ENCODE peak calls at places on chromosomes 7 and 10, in seven cellular contexts. Z is GM23338, E is H9, S is mucosa of descending colon, T is GM12865, O is thoracic aorta, P is OCI-LY7. R is an unnamed sample.

GRCh38 chr7:113796557-113796956 is 122.3 kb downstream of the PPP1R3A start:
- DNase-seq in S (no peak), T (no peak), E (no peak), Z (peak), P (no peak), O (no peak), R (no peak)

GRCh38 chr7:1055084-1055450 is 10.7 kb downstream of the GPR146 start:
- DNase-seq in P (no peak), Z (no peak), T (no peak), S (peak), E (no peak), O (no peak), R (peak)

GRCh38 chr10:10942441-10942840 is 75.2 kb upstream of the CELF2 start:
- DNase-seq in T (no peak), S (no peak), Z (no peak), O (no peak), E (no peak), P (no peak), R (no peak)

GRCh38 chr7:120695848-120696247 is 162.1 kb downstream of the TSPAN12 start:
- DNase-seq in S (no peak), Z (no peak), P (no peak), E (no peak), T (no peak), O (no peak), R (no peak)

GRCh38 chr10:32377458-32378370 is 30.8 kb upstream of the EPC1 start:
- DNase-seq in P (peak), E (no peak), O (no peak), S (no peak), Z (no peak), T (peak), R (no peak)

GRCh38 chr7:69177326-69177897 is 420.9 kb upstream of the AUTS2 start:
- DNase-seq in S (no peak), O (no peak), E (no peak), Z (no peak), P (no peak), T (no peak), R (no peak)

GRCh38 chr10:131979336-131979735 is 2.4 kb downstream of the BNIP3 start:
- DNase-seq in Z (no peak), T (no peak), S (no peak), P (no peak), O (no peak), E (no peak), R (no peak)

GRCh38 chr10:12961416-12961815 is 40.1 kb downstream of the CCDC3 start:
- DNase-seq in Z (no peak), E (no peak), P (no peak), S (no peak), T (no peak), O (no peak), R (no peak)

GRCh38 chr7:85554294-85554877 is 367.5 kb upstream of the SEMA3D start:
- DNase-seq in P (peak), T (peak), O (no peak), E (no peak), Z (peak), S (no peak), R (no peak)

GRCh38 chr7:3416453-3416852 is 115.4 kb downstream of the SDK1 start:
- DNase-seq in E (no peak), O (no peak), S (no peak), Z (no peak), T (no peak), P (no peak), R (no peak)

GRCh38 chr7:66125052-66125694 is 10.5 kb downstream of the CRCP start:
- DNase-seq in Z (no peak), O (no peak), P (no peak), S (no peak), T (no peak), E (no peak), R (no peak)

GRCh38 chr7:138449580-138449979 is 10.5 kb upstream of the TRIM24 start:
- DNase-seq in E (peak), O (no peak), P (peak), S (no peak), T (peak), Z (peak), R (no peak)

GRCh38 chr10:52187521-52188258 is 126.4 kb upstream of the DKK1 start:
- DNase-seq in O (no peak), E (no peak), P (no peak), S (no peak), T (no peak), Z (peak), R (no peak)

GRCh38 chr10:23338155-23338828 is 6.3 kb downstream of the C10orf67 start:
- DNase-seq in T (no peak), S (no peak), E (peak), O (no peak), Z (peak), P (no peak), R (no peak)

GRCh38 chr7:5077740-5078139 is 32.1 kb downstream of the RBAK start:
- DNase-seq in Z (no peak), S (no peak), O (no peak), P (no peak), E (no peak), T (no peak), R (no peak)

GRCh38 chr10:95214369-95214768 is 20.3 kb downstream of the ACSM6 start:
- DNase-seq in P (no peak), O (no peak), S (no peak), Z (no peak), E (no peak), T (no peak), R (no peak)

GRCh38 chr7:92655346-92655884 is 65.2 kb upstream of the FAM133B start:
- DNase-seq in E (no peak), S (no peak), O (no peak), T (no peak), P (no peak), Z (no peak), R (no peak)

GRCh38 chr7:17185690-17186070 is 112.8 kb upstream of the AHR start:
- DNase-seq in E (no peak), O (no peak), S (no peak), P (no peak), Z (no peak), T (peak), R (no peak)

GRCh38 chr7:33646166-33646565 is 259.2 kb upstream of the BMPER start:
- DNase-seq in S (no peak), O (no peak), T (no peak), P (no peak), Z (no peak), E (no peak), R (no peak)
- TF ChIP-seq CTCF in S (no peak), O (no peak), T (no peak), P (no peak), Z (no peak), E (no peak), R (no peak)

GRCh38 chr10:117685431-117685830 is 142.9 kb downstream of the EMX2 start:
- DNase-seq in O (no peak), S (no peak), Z (no peak), T (no peak), E (no peak), P (no peak), R (no peak)

GRCh38 chr10:117684673-117685211 is 142.2 kb downstream of the EMX2 start:
- DNase-seq in O (no peak), Z (peak), T (peak), E (no peak), P (no peak), S (peak), R (no peak)

GRCh38 chr10:117689566-117689965 is 147.0 kb downstream of the EMX2 start:
- DNase-seq in P (no peak), E (no peak), Z (no peak), T (no peak), S (no peak), O (no peak), R (no peak)

GRCh38 chr10:117686606-117687005 is 144.1 kb downstream of the EMX2 start:
- DNase-seq in S (no peak), T (no peak), E (peak), O (no peak), P (no peak), Z (peak), R (no peak)

GRCh38 chr10:117688358-117688757 is 145.8 kb downstream of the EMX2 start:
- DNase-seq in O (no peak), S (no peak), E (no peak), T (no peak), P (no peak), Z (no peak), R (no peak)
- TF ChIP-seq CTCF in O (no peak), S (no peak), E (no peak), T (no peak), P (no peak), Z (peak), R (no peak)

GRCh38 chr7:129144095-129144833 is at the start of gene TSPAN33:
- DNase-seq in E (peak), P (peak), Z (peak), S (peak), T (peak), O (no peak), R (no peak)

GRCh38 chr7:129143724-129144094 is 798 bp upstream of the TSPAN33 start:
- DNase-seq in T (no peak), S (no peak), O (no peak), Z (no peak), P (no peak), E (no peak), R (no peak)

GRCh38 chr7:129146237-129146979 is 1.9 kb downstream of the TSPAN33 start:
- DNase-seq in E (no peak), T (peak), O (no peak), S (no peak), Z (no peak), P (peak), R (no peak)

GRCh38 chr7:129147723-129148122 is 3.2 kb downstream of the TSPAN33 start:
- DNase-seq in O (no peak), P (no peak), S (no peak), E (no peak), Z (no peak), T (peak), R (no peak)

GRCh38 chr7:129144834-129145668 is 544 bp downstream of the TSPAN33 start:
- DNase-seq in S (peak), E (no peak), O (no peak), T (peak), Z (peak), P (no peak), R (no peak)
- TF ChIP-seq CTCF in S (no peak), E (peak), O (no peak), T (peak), Z (peak), P (peak), R (peak)

GRCh38 chr7:96558530-96558929 is 151.1 kb downstream of the SEM1 start:
- DNase-seq in E (no peak), P (no peak), T (no peak), Z (no peak), S (no peak), O (no peak), R (no peak)

GRCh38 chr7:96562966-96563365 is 146.7 kb downstream of the SEM1 start:
- DNase-seq in S (no peak), T (no peak), E (no peak), O (no peak), Z (no peak), P (no peak), R (no peak)

GRCh38 chr7:96563409-96563808 is 146.2 kb downstream of the SEM1 start:
- DNase-seq in E (no peak), Z (no peak), O (no peak), T (no peak), S (no peak), P (no peak), R (no peak)

GRCh38 chr7:96561892-96562291 is 147.8 kb downstream of the SEM1 start:
- DNase-seq in S (no peak), P (no peak), E (no peak), T (no peak), Z (no peak), O (no peak), R (no peak)
- TF ChIP-seq CTCF in S (no peak), P (no peak), E (no peak), T (no peak), Z (no peak), O (no peak), R (no peak)

GRCh38 chr7:133741078-133741477 is 386.1 kb upstream of the LRGUK start:
- DNase-seq in E (no peak), P (no peak), S (no peak), O (no peak), Z (no peak), T (no peak), R (no peak)

GRCh38 chr7:133744451-133744850 is 382.7 kb upstream of the LRGUK start:
- DNase-seq in Z (no peak), P (no peak), E (no peak), S (no peak), T (no peak), O (no peak), R (no peak)

GRCh38 chr7:133741703-133742102 is 385.4 kb upstream of the LRGUK start:
- DNase-seq in Z (no peak), T (no peak), O (no peak), E (no peak), S (no peak), P (no peak), R (no peak)

GRCh38 chr7:133739817-133740216 is 387.3 kb upstream of the LRGUK start:
- DNase-seq in Z (no peak), E (no peak), T (no peak), O (no peak), S (no peak), P (no peak), R (no peak)

GRCh38 chr7:133742709-133743538 is 384.2 kb upstream of the LRGUK start:
- DNase-seq in P (peak), T (peak), O (no peak), Z (peak), S (no peak), E (no peak), R (no peak)
- TF ChIP-seq CTCF in P (peak), T (peak), O (no peak), Z (peak), S (no peak), E (peak), R (peak)

DNA sequence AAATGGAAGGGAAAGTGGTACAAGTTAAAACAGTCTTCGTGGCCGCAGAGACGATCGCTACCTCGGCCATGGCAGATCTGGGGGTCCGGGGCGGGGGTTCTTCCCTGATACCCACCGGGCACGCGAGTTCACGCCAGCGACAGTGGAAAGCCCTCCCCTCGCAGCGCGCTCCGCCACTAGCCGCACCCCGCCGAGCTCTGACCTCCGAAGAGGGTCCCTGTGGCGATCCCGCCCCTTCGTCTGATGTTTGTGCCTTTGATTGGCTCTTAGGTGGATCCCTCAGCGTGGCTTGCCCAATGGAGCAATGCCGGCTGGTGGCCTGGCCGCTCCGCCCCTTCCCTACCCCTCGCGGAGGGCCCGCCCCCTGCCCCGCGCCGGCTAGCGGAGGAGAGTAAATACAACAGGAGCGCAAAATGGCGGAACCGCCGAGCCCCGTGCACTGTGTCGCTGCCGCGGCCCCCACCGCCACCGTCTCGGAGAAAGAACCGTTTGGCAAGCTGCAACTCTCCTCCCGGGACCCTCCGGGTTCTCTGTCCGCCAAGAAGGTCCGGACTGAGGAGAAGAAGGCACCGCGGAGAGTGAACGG is at the start of gene RSBN1L:
- DNase-seq in O (peak), Z (peak), S (peak), E (peak), T (peak), P (peak), R (peak)
- TF ChIP-seq CTCF in O (peak), Z (no peak), S (peak), E (peak), T (peak), P (peak), R (peak)

R was measured in chondrocyte.